ENCODE peak calls at places on chromosomes 3 and 15, in four cellular contexts. T is mesendoderm, J is PC-3, L is neural progenitor cell. M is an unnamed sample.

GRCh38 chr15:90813796-90814192 is 54.6 kb upstream of the FURIN start:
- DNase-seq in T (no peak), L (no peak), J (no peak), M (no peak)

GRCh38 chr3:111227216-111227615 is 155.6 kb downstream of the NECTIN3 start:
- DNase-seq in T (no peak), J (peak; percentile 73), L (no peak), M (no peak)

GRCh38 chr3:126578702-126579101 is 20.0 kb upstream of the C3orf22 start:
- DNase-seq in J (no peak), L (no peak), T (no peak), M (no peak)

GRCh38 chr15:73601449-73602425 is 31.5 kb downstream of the NPTN start:
- DNase-seq in T (peak; percentile 52), J (peak; percentile 58), L (peak; percentile 38), M (peak; percentile 24)

GRCh38 chr3:151765685-151766084 is 32.0 kb downstream of the AADACL2 start:
- DNase-seq in J (peak; percentile 39), L (no peak), T (no peak), M (no peak)

GRCh38 chr3:58202917-58203360 is 7.8 kb downstream of the DNASE1L3 start:
- DNase-seq in T (no peak), L (no peak), J (no peak), M (no peak)

GRCh38 chr15:72534522-72534921 is 60.4 kb downstream of the ARIH1 start:
- DNase-seq in T (no peak), J (no peak), L (no peak), M (no peak)

GRCh38 chr3:32959370-32959769 is 7.9 kb downstream of the CCR4 start:
- DNase-seq in T (peak; percentile 69), L (peak; percentile 46), J (no peak), M (no peak)

GRCh38 chr3:14508505-14508819 is 31.7 kb downstream of the GRIP2 start:
- DNase-seq in L (no peak), J (no peak), T (no peak), M (no peak)

GRCh38 chr15:51377038-51377761 is 35.7 kb downstream of the GLDN start:
- DNase-seq in L (no peak), T (no peak), J (peak; percentile 15), M (no peak)

GRCh38 chr3:8560608-8561007 is 59.0 kb downstream of the LMCD1 start:
- DNase-seq in L (no peak), J (no peak), T (peak; percentile 81), M (no peak)

GRCh38 chr3:15401936-15402335 is 25.4 kb downstream of the METTL6 start:
- DNase-seq in T (no peak), J (no peak), L (no peak), M (no peak)

GRCh38 chr15:78207641-78208340 is 26.6 kb downstream of the ACSBG1 start:
- DNase-seq in L (no peak), J (no peak), T (no peak), M (no peak)

GRCh38 chr3:74119221-74119620 is 494.5 kb upstream of the PDZRN3 start:
- DNase-seq in L (no peak), T (no peak), J (no peak), M (no peak)

GRCh38 chr3:119637679-119638525 is 22.5 kb downstream of the POPDC2 start:
- DNase-seq in J (peak; percentile 90), T (peak; percentile 27), L (no peak), M (no peak)

GRCh38 chr15:68224546-68225250 is 4.8 kb downstream of the CLN6 start:
- DNase-seq in L (no peak), J (no peak), T (no peak), M (no peak)

GRCh38 chr15:43808960-43809678 is 8.7 kb downstream of the HYPK start:
- DNase-seq in T (no peak), L (no peak), J (no peak), M (no peak)

GRCh38 chr3:99532246-99532645 is 106.1 kb upstream of the COL8A1 start:
- DNase-seq in J (peak; percentile 93), L (peak; percentile 80), T (peak; percentile 95), M (no peak)

GRCh38 chr15:70196314-70197291 is 98.9 kb upstream of the TLE3 start:
- DNase-seq in J (peak; percentile 47), T (peak; percentile 98), L (peak; percentile 94), M (no peak)

GRCh38 chr15:35023794-35024193 is 35.7 kb upstream of the ZNF770 start:
- DNase-seq in T (peak; percentile 31), L (no peak), J (peak; percentile 48), M (no peak)

GRCh38 chr15:40872791-40873526 is 1.1 kb downstream of the RHOV start:
- DNase-seq in J (no peak), L (no peak), T (no peak), M (no peak)

GRCh38 chr3:126023390-126023789 is 54.4 kb downstream of the ROPN1B start:
- DNase-seq in J (no peak), T (peak; percentile 7), L (peak; percentile 40), M (no peak)

GRCh38 chr15:48966595-48967301 is 3.0 kb upstream of the SHC4 start:
- DNase-seq in J (peak; percentile 70), T (no peak), L (no peak), M (no peak)

GRCh38 chr3:100769693-100770092 is 60.4 kb downstream of the TFG start:
- DNase-seq in T (peak; percentile 19), J (no peak), L (peak; percentile 79), M (no peak)

GRCh38 chr15:80660114-80660513 is 35.0 kb upstream of the ABHD17C start:
- DNase-seq in T (peak; percentile 69), J (peak; percentile 79), L (peak; percentile 64), M (no peak)

GRCh38 chr3:119338749-119339148 is 44.6 kb downstream of the ARHGAP31 start:
- DNase-seq in J (no peak), T (no peak), L (no peak), M (no peak)

GRCh38 chr3:126468028-126468891 is 7.4 kb downstream of the ZXDC start:
- DNase-seq in L (no peak), T (no peak), J (no peak), M (no peak)

GRCh38 chr15:71713191-71713798 is 97.1 kb upstream of the NR2E3 start:
- DNase-seq in L (peak; percentile 33), J (no peak), T (peak; percentile 21), M (no peak)

GRCh38 chr15:39819449-39820016 is 36.9 kb upstream of the FSIP1 start:
- DNase-seq in L (no peak), J (no peak), T (no peak), M (no peak)

GRCh38 chr3:50415066-50415465 is 55.7 kb upstream of the TMEM115 start:
- DNase-seq in T (peak; percentile 28), L (no peak), J (no peak), M (no peak)

GRCh38 chr3:37542772-37543449 is 318.8 kb upstream of the CTDSPL start:
- DNase-seq in L (no peak), T (no peak), J (peak; percentile 45), M (no peak)

GRCh38 chr3:99515-99914 is 97.0 kb upstream of the CHL1 start:
- DNase-seq in J (no peak), L (no peak), T (no peak), M (no peak)

GRCh38 chr3:154886437-154886836 is 193.7 kb upstream of the MME start:
- DNase-seq in L (no peak), T (peak; percentile 11), J (peak; percentile 85), M (peak; percentile 86)

GRCh38 chr3:46539443-46540005 is 26.6 kb downstream of the LRRC2 start:
- DNase-seq in L (no peak), J (no peak), T (no peak), M (no peak)

GRCh38 chr3:46540550-46540949 is 25.6 kb downstream of the LRRC2 start:
- DNase-seq in J (no peak), L (no peak), T (no peak), M (no peak)

GRCh38 chr3:46542801-46543201 is 23.3 kb downstream of the LRRC2 start:
- DNase-seq in J (peak; percentile 28), L (no peak), T (no peak), M (no peak)

GRCh38 chr3:46542344-46542743 is 23.8 kb downstream of the LRRC2 start:
- DNase-seq in L (no peak), J (peak; percentile 52), T (no peak), M (no peak)

DNA sequence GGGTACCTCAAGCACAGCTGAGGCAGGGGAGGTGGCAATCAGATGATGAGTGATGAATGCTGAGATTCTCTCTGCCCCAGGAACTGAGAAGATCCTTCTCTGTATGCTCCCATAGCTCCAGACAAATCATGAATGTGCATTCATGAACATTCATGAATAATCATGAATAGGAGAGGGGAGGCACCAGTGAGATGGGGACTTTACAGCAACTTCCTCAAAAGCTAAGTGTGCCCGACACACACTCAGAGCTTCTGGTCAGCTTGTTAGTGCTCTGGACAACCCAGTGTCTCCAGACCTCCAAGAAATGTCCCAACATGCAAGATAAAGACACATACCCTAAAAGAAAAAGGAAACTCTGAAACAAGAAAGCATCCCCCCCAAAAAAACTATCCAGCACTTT is 24.2 kb downstream of the LRRC2 start:
- DNase-seq in T (no peak), J (no peak), L (no peak), M (no peak)
- H3K9ac ChIP-seq in T (no peak overlapping the region), J (no peak overlapping the region), L (no peak overlapping the region), M (no peak overlapping the region)

GRCh38 chr3:184757010-184757651 is 45.3 kb upstream of the MAGEF1 start:
- DNase-seq in J (no peak), L (no peak), T (peak; percentile 59), M (no peak)
- H3K9ac ChIP-seq in J (no peak overlapping the region), L (no peak overlapping the region), T (peak overlapping the region; percentile 35), M (no peak overlapping the region)

GRCh38 chr3:194577985-194578905 is 55.0 kb downstream of the TMEM44 start:
- DNase-seq in T (peak; percentile 66), J (peak; percentile 94), L (no peak), M (no peak)
- H3K9ac ChIP-seq in T (no peak overlapping the region), J (peak overlapping the region; percentile 28), L (no peak overlapping the region), M (no peak overlapping the region)

GRCh38 chr3:11138371-11138770 is 15.9 kb upstream of the HRH1 start:
- DNase-seq in T (no peak), J (no peak), L (no peak), M (no peak)

GRCh38 chr3:11136871-11137626 is 17.2 kb upstream of the HRH1 start:
- DNase-seq in L (no peak), T (peak; percentile 40), J (peak; percentile 99), M (no peak)

GRCh38 chr3:11140054-11140712 is 14.1 kb upstream of the HRH1 start:
- DNase-seq in J (peak; percentile 85), T (no peak), L (no peak), M (no peak)

GRCh38 chr3:11136116-11136515 is 18.2 kb upstream of the HRH1 start:
- DNase-seq in T (no peak), J (peak; percentile 41), L (no peak), M (no peak)

GRCh38 chr3:11137627-11137959 is 16.7 kb upstream of the HRH1 start:
- DNase-seq in T (no peak), J (no peak), L (no peak), M (no peak)
- H3K9ac ChIP-seq in T (no peak overlapping the region), J (peak overlapping the region; percentile 79), L (no peak overlapping the region), M (no peak overlapping the region)

M was measured in SK-N-MC.